ENCODE peak calls at places on chromosomes 5 and 9, in ten cellular contexts. C is C1 segment of cervical spinal cord; N is activated naive CD4-positive, alpha-beta T cell treated with anti-CD3 and anti-CD28 coated beads for 36 hours; V is AG08395; H is T-helper 17 cell; W is stimulated activated naive CD8-positive, alpha-beta T cell treated with anti-CD3 and anti-CD28 coated beads, Interleukin-15, Interleukin-2, amounts not matched to agents 100 U/mL and 50 U/mL, for 24 hours; S is T-helper 9 cell; O is activated CD4-positive, alpha-beta T cell treated with anti-CD3 and anti-CD28 coated beads, Interleukin-2, amount 50 U/mL, for 1 hour; P is H7; A is activated CD4-positive, alpha-beta memory T cell treated with anti-CD3 and anti-CD28 coated beads for 36 hours. J is an unnamed sample.

GRCh38 chr5:55308254-55308836 is 556 bp downstream of the MTREX start:
- DNase-seq in C (no peak), N (peak; percentile 29), V (peak; percentile 9), H (no peak), W (peak; percentile 16), S (no peak), O (peak; percentile 8), P (no peak), A (peak; percentile 31), J (no peak)

GRCh38 chr5:15501057-15501791 is 1.2 kb downstream of the FBXL7 start:
- DNase-seq in C (no peak), N (no peak), V (peak; percentile 78), H (no peak), W (no peak), S (no peak), O (no peak), P (peak; percentile 71), A (no peak), J (no peak)

GRCh38 chr5:175845229-175845628 is 26.1 kb upstream of the CPLX2 start:
- DNase-seq in C (no peak), N (no peak), V (no peak), H (no peak), W (no peak), S (no peak), O (no peak), P (no peak), A (no peak), J (no peak)

GRCh38 chr5:998975-999501 is 9.6 kb upstream of the NKD2 start:
- DNase-seq in C (no peak), N (no peak), V (no peak), H (no peak), W (no peak), S (no peak), O (no peak), P (peak; percentile 19), A (peak; percentile 4), J (no peak)

GRCh38 chr9:93826209-93826608 is 128.9 kb downstream of the BARX1 start:
- DNase-seq in C (no peak), N (peak; percentile 67), V (peak; percentile 0), H (peak; percentile 25), W (peak; percentile 66), S (peak; percentile 27), O (peak; percentile 46), P (peak; percentile 90), A (peak; percentile 63), J (peak; percentile 25)

GRCh38 chr9:130175355-130175754 is 3.2 kb downstream of the NCS1 start:
- DNase-seq in C (no peak), N (no peak), V (no peak), H (no peak), W (no peak), S (no peak), O (no peak), P (no peak), A (no peak), J (no peak)

GRCh38 chr5:111367081-111367480 is 142.9 kb downstream of the CAMK4 start:
- DNase-seq in C (no peak), N (no peak), V (no peak), H (no peak), W (no peak), S (no peak), O (no peak), P (no peak), A (no peak), J (no peak)

GRCh38 chr5:103114440-103114839 is 5.5 kb downstream of the GIN1 start:
- DNase-seq in C (no peak), N (no peak), V (no peak), H (no peak), W (no peak), S (no peak), O (no peak), P (no peak), A (no peak), J (no peak)

GRCh38 chr9:134449180-134449916 is 123.1 kb downstream of the RXRA start:
- DNase-seq in C (no peak), N (peak; percentile 87), V (peak; percentile 98), H (peak; percentile 62), W (peak; percentile 79), S (peak; percentile 67), O (peak; percentile 79), P (peak; percentile 98), A (peak; percentile 89), J (peak; percentile 82)

GRCh38 chr5:103450333-103451061 is 112.1 kb downstream of the NUDT12 start:
- DNase-seq in C (no peak), N (no peak), V (peak; percentile 73), H (no peak), W (no peak), S (no peak), O (no peak), P (no peak), A (no peak), J (no peak)

GRCh38 chr9:69443178-69443577 is 118.2 kb downstream of the ENTREP1 start:
- DNase-seq in C (no peak), N (no peak), V (no peak), H (no peak), W (no peak), S (no peak), O (no peak), P (no peak), A (no peak), J (no peak)

GRCh38 chr5:31407921-31408714 is 123.8 kb downstream of the DROSHA start:
- DNase-seq in C (no peak), N (no peak), V (no peak), H (no peak), W (no peak), S (no peak), O (no peak), P (no peak), A (no peak), J (no peak)

GRCh38 chr9:135990468-135991429 is 29.6 kb upstream of the UBAC1 start:
- DNase-seq in C (no peak), N (peak; percentile 46), V (no peak), H (peak; percentile 57), W (peak; percentile 56), S (peak; percentile 60), O (peak; percentile 65), P (peak; percentile 97), A (peak; percentile 66), J (peak; percentile 27)

GRCh38 chr5:97142521-97143254 is at the start of gene LIX1:
- DNase-seq in C (peak; percentile 6), N (peak; percentile 60), V (peak; percentile 61), H (no peak), W (peak; percentile 14), S (no peak), O (no peak), P (peak; percentile 24), A (peak; percentile 43), J (peak; percentile 3)

GRCh38 chr5:64635056-64635686 is 55.1 kb upstream of the SHISAL2B start:
- DNase-seq in C (no peak), N (no peak), V (peak; percentile 21), H (no peak), W (no peak), S (no peak), O (no peak), P (no peak), A (no peak), J (peak; percentile 14)

GRCh38 chr9:132288956-132289355 is 65.8 kb downstream of the SETX start:
- DNase-seq in C (no peak), N (no peak), V (no peak), H (no peak), W (no peak), S (no peak), O (no peak), P (no peak), A (no peak), J (no peak)

GRCh38 chr5:31854181-31854624 is 215.3 kb downstream of the PDZD2 start:
- DNase-seq in C (no peak), N (peak; percentile 63), V (peak; percentile 25), H (no peak), W (peak; percentile 6), S (no peak), O (no peak), P (peak; percentile 72), A (peak; percentile 11), J (no peak)

GRCh38 chr5:150599917-150600511 is 40.4 kb upstream of the SYNPO start:
- DNase-seq in C (no peak), N (no peak), V (peak; percentile 83), H (no peak), W (no peak), S (no peak), O (no peak), P (peak; percentile 76), A (no peak), J (no peak)

J was measured in central memory CD4-positive, alpha-beta T cell.